ENCODE peak calls at places on chromosomes 12 and 14, in seven cellular contexts. G is lower lobe of right lung, V is Caco-2, P is heart left ventricle, I is NT2/D1, N is transverse colon, F is ovary. Y is an unnamed sample.

GRCh38 chr14:98792171-98792570 is 479.8 kb downstream of the BCL11B start:
- DNase-seq in I (no peak), P (no peak), N (no peak), F (no peak), G (no peak), V (no peak), Y (no peak)

GRCh38 chr12:68686262-68686594 is 550 bp upstream of the NUP107 start:
- DNase-seq in N (no peak), G (no peak), F (no peak), P (no peak), I (no peak), V (no peak), Y (no peak)

GRCh38 chr14:45679852-45680251 is 426.9 kb upstream of the MIS18BP1 start:
- DNase-seq in N (no peak), V (no peak), G (no peak), I (no peak), F (no peak), P (no peak), Y (no peak)

GRCh38 chr14:21768116-21768874 is 94.7 kb upstream of the OR4E1 start:
- DNase-seq in V (no peak), F (no peak), G (no peak), I (peak; percentile 9), N (no peak), P (no peak), Y (peak; percentile 33)

GRCh38 chr12:92718483-92718985 is 15.7 kb downstream of the PLEKHG7 start:
- DNase-seq in V (no peak), F (no peak), G (no peak), I (no peak), N (no peak), P (no peak), Y (no peak)

GRCh38 chr12:56101045-56101444 is 3.3 kb upstream of the PA2G4 start:
- DNase-seq in V (no peak), P (no peak), G (no peak), F (no peak), I (no peak), N (no peak), Y (no peak)

GRCh38 chr12:47868552-47869031 is 36.2 kb downstream of the VDR start:
- DNase-seq in P (no peak), I (no peak), G (no peak), F (no peak), V (no peak), N (peak; percentile 48), Y (no peak)

GRCh38 chr12:85004199-85004598 is 31.9 kb downstream of the TSPAN19 start:
- DNase-seq in P (no peak), V (no peak), N (no peak), F (no peak), G (no peak), I (no peak), Y (no peak)

GRCh38 chr12:107775093-107775721 is 703 bp downstream of the ASCL4 start:
- DNase-seq in N (no peak), I (peak; percentile 56), G (no peak), P (no peak), F (no peak), V (no peak), Y (peak; percentile 61)

GRCh38 chr14:56044196-56044595 is 74.0 kb upstream of the PELI2 start:
- DNase-seq in P (no peak), F (no peak), N (no peak), V (no peak), G (no peak), I (no peak), Y (no peak)

GRCh38 chr12:2640709-2641108 is 154.1 kb upstream of the FKBP4 start:
- DNase-seq in I (peak; percentile 68), G (no peak), V (peak; percentile 38), N (peak; percentile 11), P (peak; percentile 68), F (no peak), Y (no peak)

GRCh38 chr14:44759263-44759662 is 202.5 kb downstream of the KLHL28 start:
- DNase-seq in N (no peak), F (no peak), P (no peak), I (no peak), G (no peak), V (no peak), Y (no peak)

GRCh38 chr12:43662736-43663135 is 95.9 kb downstream of the PUS7L start:
- DNase-seq in F (no peak), N (no peak), P (no peak), G (no peak), I (no peak), V (no peak), Y (no peak)

GRCh38 chr12:130775953-130776856 is 60.1 kb upstream of the RIMBP2 start:
- DNase-seq in P (peak; percentile 17), N (peak; percentile 29), I (no peak), G (no peak), V (peak; percentile 67), F (peak; percentile 28), Y (no peak)

GRCh38 chr12:29731556-29731955 is 52.2 kb downstream of the TMTC1 start:
- DNase-seq in F (no peak), N (no peak), P (no peak), I (no peak), G (no peak), V (no peak), Y (no peak)
- H3K36me3 ChIP-seq in F (no peaks in the 10 kb centered on the region), N (no peaks in the 10 kb centered on the region), P (peaks cover 3% of the 10 kb centered on the region), I (no peaks in the 10 kb centered on the region), G (no peaks in the 10 kb centered on the region), V (no peaks in the 10 kb centered on the region), Y (no peaks in the 10 kb centered on the region)

DNA sequence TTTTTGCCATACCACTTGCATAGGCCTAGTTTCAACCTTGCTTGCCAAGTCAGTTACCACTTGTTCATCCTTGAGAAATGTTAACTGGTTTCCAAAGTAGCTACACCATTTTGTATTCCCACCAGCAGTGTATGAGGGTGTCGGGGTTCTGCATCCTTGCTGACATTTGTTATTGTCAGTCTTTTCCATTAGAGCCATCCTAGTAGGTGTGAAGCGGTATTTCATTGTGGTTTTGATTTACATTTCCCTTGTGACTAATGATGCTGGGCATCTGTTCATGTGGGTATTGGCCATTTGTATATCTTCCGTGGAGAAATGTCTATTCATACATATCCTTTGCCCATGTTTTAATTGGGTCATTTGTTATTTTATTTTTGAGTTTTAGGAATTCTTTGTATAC is 27.6 kb upstream of the GALNT16 start:
- DNase-seq in N (no peak), G (no peak), I (no peak), F (no peak), V (no peak), P (no peak), Y (no peak)
- H3K36me3 ChIP-seq in N (peaks cover 20% of the 10 kb centered on the region), G (peaks cover 83% of the 10 kb centered on the region), I (peaks cover 33% of the 10 kb centered on the region), F (no peaks in the 10 kb centered on the region), V (no peaks in the 10 kb centered on the region), P (peaks cover 69% of the 10 kb centered on the region), Y (peaks cover 6% of the 10 kb centered on the region)

GRCh38 chr12:118398878-118399277 is 22.5 kb downstream of the SUDS3 start:
- DNase-seq in I (no peak), N (no peak), F (no peak), G (no peak), V (no peak), P (no peak), Y (no peak)

GRCh38 chr12:118402251-118402650 is 25.9 kb downstream of the SUDS3 start:
- DNase-seq in P (no peak), F (no peak), N (no peak), G (no peak), I (no peak), V (no peak), Y (no peak)

GRCh38 chr12:118397693-118398440 is 21.5 kb downstream of the SUDS3 start:
- DNase-seq in I (no peak), V (no peak), N (no peak), F (no peak), G (no peak), P (no peak), Y (no peak)
- H3K36me3 ChIP-seq in I (peaks cover 81% of the 10 kb centered on the region), V (no peaks in the 10 kb centered on the region), N (peaks cover 7% of the 10 kb centered on the region), F (no peaks in the 10 kb centered on the region), G (peaks cover 98% of the 10 kb centered on the region), P (peaks cover 97% of the 10 kb centered on the region), Y (peaks cover 7% of the 10 kb centered on the region)

GRCh38 chr12:105194947-105195346 is 41.0 kb downstream of the APPL2 start:
- DNase-seq in G (no peak), I (no peak), F (no peak), V (no peak), N (no peak), P (no peak), Y (no peak)

GRCh38 chr12:105196090-105196489 is 39.9 kb downstream of the APPL2 start:
- DNase-seq in V (no peak), P (no peak), N (no peak), F (no peak), I (no peak), G (no peak), Y (no peak)

GRCh38 chr12:105189293-105189692 is 46.7 kb downstream of the APPL2 start:
- DNase-seq in V (no peak), N (no peak), F (no peak), G (no peak), P (no peak), I (no peak), Y (no peak)

GRCh38 chr12:105192624-105193225 is 43.2 kb downstream of the APPL2 start:
- DNase-seq in P (no peak), F (no peak), V (no peak), I (no peak), G (no peak), N (no peak), Y (no peak)

DNA sequence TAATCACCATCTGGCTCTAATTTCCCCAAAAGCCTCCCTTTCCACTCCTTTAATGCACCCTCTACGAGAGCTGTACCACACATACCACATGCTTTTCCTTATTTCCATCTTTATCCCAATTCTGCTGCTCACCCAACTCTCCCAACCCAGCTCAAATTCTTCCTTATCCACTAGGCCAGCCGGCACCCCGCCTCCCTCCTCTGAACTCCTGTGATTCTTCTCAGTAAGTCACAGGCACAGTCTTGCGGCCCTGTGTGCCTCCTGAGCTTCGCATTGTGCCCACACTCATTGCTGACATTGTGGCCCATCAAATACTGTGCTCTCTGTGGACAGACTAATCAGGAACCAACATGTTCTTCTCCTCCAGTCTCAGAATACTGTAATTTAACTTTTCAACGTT is 45.4 kb downstream of the APPL2 start:
- DNase-seq in F (no peak), I (no peak), N (no peak), G (no peak), P (no peak), V (no peak), Y (no peak)
- H3K36me3 ChIP-seq in F (no peaks in the 10 kb centered on the region), I (peaks cover 84% of the 10 kb centered on the region), N (peaks cover 61% of the 10 kb centered on the region), G (peaks cover 98% of the 10 kb centered on the region), P (peaks cover 100% of the 10 kb centered on the region), V (peaks cover 4% of the 10 kb centered on the region), Y (peaks cover 8% of the 10 kb centered on the region)

GRCh38 chr12:76810690-76811434 is 46.9 kb downstream of the ZDHHC17 start:
- DNase-seq in I (no peak), F (no peak), P (no peak), N (no peak), V (no peak), G (no peak), Y (no peak)
- H3K36me3 ChIP-seq in I (peaks cover 69% of the 10 kb centered on the region), F (no peaks in the 10 kb centered on the region), P (peaks cover 99% of the 10 kb centered on the region), N (peaks cover 17% of the 10 kb centered on the region), V (no peaks in the 10 kb centered on the region), G (peaks cover 82% of the 10 kb centered on the region), Y (peaks cover 3% of the 10 kb centered on the region)